ENCODE peak calls at places on chromosomes 4 and X, in ten cellular contexts. F is lower leg skin; M is stomach; C is Peyer's patch; E is lower lobe of right lung; Z is mucosa of descending colon; P is SK-N-SH; J is upper lobe of right lung; V is HepG2; B is CD4-positive, alpha-beta T cell. D is an unnamed sample.

GRCh38 chrX:22395372-22395771 is 122.7 kb downstream of the CBLL2 start:
- DNase-seq in F (no peak), M (no peak), C (no peak), E (no peak), Z (no peak), P (no peak), J (no peak), V (no peak), B (no peak), D (no peak)

GRCh38 chr4:8664031-8664805 is 71.7 kb downstream of the CPZ start:
- DNase-seq in F (no peak), M (no peak), C (no peak), E (peak), Z (no peak), P (no peak), J (peak), V (no peak), B (no peak), D (peak)

GRCh38 chrX:132831336-132831973 is 127.0 kb downstream of the HS6ST2 start:
- DNase-seq in F (no peak), M (no peak), C (no peak), E (no peak), Z (no peak), P (no peak), J (no peak), V (no peak), B (no peak), D (no peak)

GRCh38 chrX:63561425-63561824 is 210.3 kb upstream of the SPIN4 start:
- DNase-seq in F (no peak), M (no peak), C (no peak), E (no peak), Z (no peak), P (no peak), J (no peak), V (no peak), B (no peak), D (no peak)

GRCh38 chrX:13099121-13099520 is 54.7 kb upstream of the FAM9C start:
- DNase-seq in F (no peak), M (no peak), C (no peak), E (no peak), Z (no peak), P (no peak), J (no peak), V (no peak), B (no peak), D (no peak)

GRCh38 chr4:113740857-113741379 is 20.6 kb downstream of the CAMK2D start:
- DNase-seq in F (no peak), M (no peak), C (peak), E (no peak), Z (no peak), P (no peak), J (no peak), V (no peak), B (no peak), D (no peak)

GRCh38 chrX:156000361-156000926 is 2.9 kb downstream of the IL9R start:
- DNase-seq in F (peak), M (no peak), C (no peak), E (no peak), Z (no peak), P (no peak), J (no peak), V (no peak), B (no peak), D (no peak)

GRCh38 chr4:41384992-41385391 is 128.3 kb downstream of the UCHL1 start:
- DNase-seq in F (peak), M (peak), C (peak), E (peak), Z (peak), P (peak), J (peak), V (no peak), B (no peak), D (no peak)

GRCh38 chr4:162959056-162959455 is 207.6 kb downstream of the NAF1 start:
- DNase-seq in F (no peak), M (peak), C (no peak), E (no peak), Z (no peak), P (no peak), J (no peak), V (no peak), B (no peak), D (no peak)

GRCh38 chrX:12372111-12372510 is 233.8 kb downstream of the FRMPD4 start:
- DNase-seq in F (no peak), M (no peak), C (no peak), E (no peak), Z (no peak), P (no peak), J (no peak), V (no peak), B (no peak), D (no peak)

GRCh38 chrX:133185119-133185518 is 33.0 kb downstream of the TFDP3 start:
- DNase-seq in F (no peak), M (no peak), C (no peak), E (no peak), Z (peak), P (no peak), J (no peak), V (no peak), B (no peak), D (no peak)

GRCh38 chr4:9762823-9763475 is 18.5 kb upstream of the DRD5 start:
- DNase-seq in F (no peak), M (peak), C (peak), E (no peak), Z (peak), P (peak), J (no peak), V (peak), B (no peak), D (no peak)

GRCh38 chrX:83469551-83469950 is 38.5 kb upstream of the POU3F4 start:
- DNase-seq in F (no peak), M (peak), C (no peak), E (no peak), Z (no peak), P (peak), J (no peak), V (peak), B (no peak), D (no peak)

GRCh38 chrX:115588180-115588579 is 27.2 kb downstream of the PLS3 start:
- DNase-seq in F (no peak), M (no peak), C (no peak), E (no peak), Z (no peak), P (no peak), J (no peak), V (no peak), B (no peak), D (no peak)

GRCh38 chr4:141999446-142000143 is 363.2 kb downstream of the IL15 start:
- DNase-seq in F (no peak), M (no peak), C (no peak), E (no peak), Z (no peak), P (no peak), J (no peak), V (no peak), B (no peak), D (no peak)

GRCh38 chr4:163048447-163048846 is 118.2 kb downstream of the NAF1 start:
- DNase-seq in F (no peak), M (peak), C (peak), E (no peak), Z (no peak), P (peak), J (no peak), V (peak), B (no peak), D (no peak)

GRCh38 chr4:4824232-4824631 is 35.2 kb upstream of the MSX1 start:
- DNase-seq in F (no peak), M (no peak), C (no peak), E (no peak), Z (no peak), P (no peak), J (no peak), V (peak), B (no peak), D (no peak)

GRCh38 chr4:115852767-115853091 is 739.3 kb upstream of the NDST4 start:
- DNase-seq in F (no peak), M (no peak), C (no peak), E (no peak), Z (no peak), P (no peak), J (no peak), V (no peak), B (no peak), D (no peak)

GRCh38 chr4:115850799-115851509 is 737.5 kb upstream of the NDST4 start:
- DNase-seq in F (no peak), M (no peak), C (no peak), E (no peak), Z (no peak), P (no peak), J (no peak), V (no peak), B (no peak), D (no peak)

GRCh38 chr4:115851918-115852766 is 738.7 kb upstream of the NDST4 start:
- DNase-seq in F (peak), M (peak), C (peak), E (peak), Z (no peak), P (peak), J (no peak), V (peak), B (no peak), D (no peak)
- TF ChIP-seq CTCF in F (no peak), M (peak), C (peak), E (peak), Z (peak), P (peak), J (peak), V (peak), B (no peak), D (peak)

DNA sequence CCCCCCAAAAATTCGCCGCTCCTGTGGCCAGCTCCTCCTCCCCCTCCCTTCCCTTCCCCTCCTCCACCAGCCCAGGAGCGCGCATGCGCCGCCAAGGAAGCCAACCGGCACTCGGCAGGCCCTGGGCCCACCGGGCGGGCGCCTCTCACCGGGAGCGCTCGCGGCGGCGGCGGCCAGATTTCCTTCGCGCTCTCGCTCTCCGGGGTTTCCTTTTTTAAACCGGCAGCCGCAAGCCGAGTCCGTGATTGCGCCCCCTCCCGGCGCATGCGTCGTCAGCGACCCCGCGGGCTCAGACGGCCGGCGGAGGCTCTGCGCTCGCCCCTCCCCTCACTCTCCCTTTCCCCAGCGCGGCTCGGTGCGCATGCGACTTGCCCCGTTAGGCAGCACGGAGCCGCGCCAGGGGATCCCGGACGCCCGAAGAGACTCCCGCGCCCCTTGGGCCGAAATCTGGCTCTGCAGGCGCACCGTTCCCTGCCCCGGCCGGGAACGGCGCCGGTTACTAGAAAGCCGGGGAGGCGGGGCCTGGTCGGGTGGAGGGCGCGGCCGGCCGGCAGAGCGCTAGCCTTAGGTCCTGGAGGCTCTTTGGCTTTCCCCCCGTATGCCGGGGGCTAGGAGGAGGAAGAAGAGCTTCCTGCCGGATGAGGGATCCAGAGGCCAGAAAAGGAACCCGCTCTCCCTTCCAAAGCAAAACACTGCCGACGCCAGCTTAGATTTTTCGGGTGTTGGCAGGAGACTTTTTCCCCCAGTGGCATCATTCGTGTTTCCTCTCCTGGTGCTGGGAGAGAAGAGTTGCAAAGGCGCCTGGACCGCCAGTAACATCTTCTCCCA is at the start of gene CLOCK:
- DNase-seq in F (peak), M (peak), C (peak), E (peak), Z (peak), P (peak), J (peak), V (peak), B (peak), D (peak)
- TF ChIP-seq CTCF in F (no peak), M (no peak), C (peak), E (peak), Z (peak), P (peak), J (peak), V (peak), B (peak), D (peak)

DNA sequence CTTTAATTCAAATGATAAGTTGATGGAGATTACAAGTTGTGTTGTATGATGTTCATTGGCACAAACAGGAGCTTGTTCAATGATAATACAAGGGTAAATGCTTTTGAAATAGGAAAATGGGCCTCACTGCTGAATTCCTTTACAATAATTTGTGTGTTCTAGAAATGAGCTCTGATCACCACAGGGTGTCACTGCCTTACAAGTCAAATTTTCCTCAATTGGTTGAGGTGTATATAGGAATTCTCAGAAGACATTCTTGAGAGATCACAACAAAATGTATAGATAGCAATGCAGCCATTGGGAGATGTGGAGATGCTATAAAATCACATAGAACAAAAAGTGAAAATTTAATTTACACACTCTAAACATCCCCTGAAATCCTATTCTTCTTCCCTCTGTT is 49.6 kb downstream of the KLF8 start:
- DNase-seq in F (no peak), M (no peak), C (no peak), E (no peak), Z (no peak), P (peak), J (no peak), V (peak), B (no peak), D (no peak)
- TF ChIP-seq CTCF in F (no peak), M (no peak), C (no peak), E (no peak), Z (no peak), P (peak), J (no peak), V (peak), B (peak), D (no peak)

GRCh38 chrX:7233632-7234406 is 85.9 kb upstream of the PUDP start:
- DNase-seq in F (no peak), M (no peak), C (no peak), E (no peak), Z (no peak), P (no peak), J (no peak), V (no peak), B (no peak), D (no peak)
- TF ChIP-seq CTCF in F (no peak), M (no peak), C (no peak), E (no peak), Z (no peak), P (no peak), J (no peak), V (no peak), B (no peak), D (no peak)

GRCh38 chrX:82218361-82218760 is 1016.5 kb downstream of the SH3BGRL start:
- DNase-seq in F (no peak), M (no peak), C (no peak), E (no peak), Z (no peak), P (peak), J (no peak), V (peak), B (no peak), D (no peak)
- TF ChIP-seq CTCF in F (no peak), M (no peak), C (no peak), E (peak), Z (no peak), P (peak), J (peak), V (peak), B (no peak), D (peak)

DNA sequence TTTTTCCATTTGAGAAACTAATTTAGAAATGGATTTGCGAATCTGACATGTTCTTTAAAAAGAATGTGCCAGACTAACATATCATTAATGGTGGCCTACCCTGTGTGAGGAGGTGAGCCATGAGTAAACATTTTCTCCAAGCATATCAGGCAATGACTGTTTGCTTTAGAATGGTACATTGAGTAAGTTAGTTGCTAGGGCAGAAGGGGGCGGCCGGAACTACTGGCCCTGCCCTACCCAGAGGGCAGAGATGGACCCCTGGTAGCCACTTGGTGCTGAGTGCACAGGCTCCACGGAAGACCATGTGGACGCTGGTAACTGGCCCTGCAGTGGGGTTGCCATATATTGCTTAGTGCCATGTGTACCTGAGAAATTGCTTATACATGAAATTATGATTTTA is 8.6 kb downstream of the FNIP2 start:
- DNase-seq in F (no peak), M (peak), C (no peak), E (no peak), Z (peak), P (no peak), J (no peak), V (peak), B (no peak), D (no peak)
- TF ChIP-seq CTCF in F (no peak), M (no peak), C (no peak), E (no peak), Z (no peak), P (no peak), J (no peak), V (no peak), B (no peak), D (no peak)

D was measured in CD14-positive monocyte.